ENCODE peak calls at places on chromosomes 12 and 14, in five cellular contexts. One of them, this sample, is unnamed.

GRCh38 chr12:94172973-94173372 is 24.6 kb downstream of the PLXNC1 start:
- DNase-seq in NCI-H2081: no peak
- DNase-seq in bronchial epithelial cell: peak
- DNase-seq in D341Med: no peak
- DNase-seq in GM04504: peak
- DNase-seq in this sample: no peak

GRCh38 chr12:75725505-75726120 is 214.2 kb upstream of the KRR1 start:
- DNase-seq in bronchial epithelial cell: peak
- DNase-seq in GM04504: peak
- DNase-seq in D341Med: no peak
- DNase-seq in NCI-H2081: peak
- DNase-seq in this sample: no peak

GRCh38 chr14:99576304-99576703 is 27.7 kb downstream of the CCDC85C start:
- DNase-seq in D341Med: no peak
- DNase-seq in NCI-H2081: no peak
- DNase-seq in GM04504: no peak
- DNase-seq in bronchial epithelial cell: no peak
- DNase-seq in this sample: no peak

GRCh38 chr12:67578976-67579661 is 69.4 kb upstream of the DYRK2 start:
- DNase-seq in GM04504: no peak
- DNase-seq in D341Med: no peak
- DNase-seq in NCI-H2081: no peak
- DNase-seq in bronchial epithelial cell: no peak
- DNase-seq in this sample: no peak

GRCh38 chr12:87995581-87996178 is 33.5 kb downstream of the C12orf50 start:
- DNase-seq in bronchial epithelial cell: peak
- DNase-seq in NCI-H2081: peak
- DNase-seq in D341Med: peak
- DNase-seq in GM04504: peak
- DNase-seq in this sample: peak

GRCh38 chr12:130525384-130526172 is 187.9 kb downstream of the PIWIL1 start:
- DNase-seq in D341Med: no peak
- DNase-seq in GM04504: no peak
- DNase-seq in NCI-H2081: no peak
- DNase-seq in bronchial epithelial cell: no peak
- DNase-seq in this sample: no peak

GRCh38 chr14:76273346-76273745 is 102.6 kb upstream of the ESRRB start:
- DNase-seq in NCI-H2081: no peak
- DNase-seq in GM04504: no peak
- DNase-seq in bronchial epithelial cell: no peak
- DNase-seq in D341Med: no peak
- DNase-seq in this sample: no peak

GRCh38 chr12:1527789-1528188 is 66.6 kb downstream of the FBXL14 start:
- DNase-seq in NCI-H2081: no peak
- DNase-seq in bronchial epithelial cell: peak
- DNase-seq in D341Med: no peak
- DNase-seq in GM04504: peak
- DNase-seq in this sample: no peak

GRCh38 chr12:79624378-79624777 is 66.4 kb downstream of the PAWR start:
- DNase-seq in NCI-H2081: no peak
- DNase-seq in D341Med: no peak
- DNase-seq in bronchial epithelial cell: no peak
- DNase-seq in GM04504: no peak
- DNase-seq in this sample: no peak

GRCh38 chr14:76936483-76936882 is 92.0 kb downstream of the IRF2BPL start:
- DNase-seq in D341Med: no peak
- DNase-seq in GM04504: no peak
- DNase-seq in NCI-H2081: no peak
- DNase-seq in bronchial epithelial cell: no peak
- DNase-seq in this sample: no peak

GRCh38 chr14:70635971-70636595 is 5.6 kb upstream of the TTC9 start:
- DNase-seq in NCI-H2081: no peak
- DNase-seq in GM04504: no peak
- DNase-seq in D341Med: no peak
- DNase-seq in bronchial epithelial cell: peak
- DNase-seq in this sample: no peak

GRCh38 chr12:125351788-125352187 is 286.6 kb downstream of the AACS start:
- DNase-seq in bronchial epithelial cell: no peak
- DNase-seq in NCI-H2081: no peak
- DNase-seq in GM04504: no peak
- DNase-seq in D341Med: no peak
- DNase-seq in this sample: no peak

GRCh38 chr14:94109915-94110250 is 653 bp upstream of the IFI27 start:
- DNase-seq in bronchial epithelial cell: no peak
- DNase-seq in D341Med: no peak
- DNase-seq in GM04504: no peak
- DNase-seq in NCI-H2081: no peak
- DNase-seq in this sample: no peak

GRCh38 chr12:72276212-72276865 is 4.2 kb downstream of the TRHDE start:
- DNase-seq in NCI-H2081: no peak
- DNase-seq in GM04504: no peak
- DNase-seq in D341Med: no peak
- DNase-seq in bronchial epithelial cell: no peak
- DNase-seq in this sample: no peak

GRCh38 chr14:33611405-33612183 is 339.3 kb downstream of the EGLN3 start:
- DNase-seq in NCI-H2081: no peak
- DNase-seq in D341Med: no peak
- DNase-seq in bronchial epithelial cell: peak
- DNase-seq in GM04504: no peak
- DNase-seq in this sample: no peak

GRCh38 chr14:54784657-54785056 is 118.0 kb downstream of the GCH1 start:
- DNase-seq in D341Med: no peak
- DNase-seq in bronchial epithelial cell: no peak
- DNase-seq in NCI-H2081: no peak
- DNase-seq in GM04504: no peak
- DNase-seq in this sample: no peak

GRCh38 chr12:131736807-131737484 is 26.1 kb downstream of the SFSWAP start:
- DNase-seq in GM04504: no peak
- DNase-seq in D341Med: no peak
- DNase-seq in NCI-H2081: no peak
- DNase-seq in bronchial epithelial cell: peak
- DNase-seq in this sample: no peak

GRCh38 chr12:127780881-127781280 is 486.1 kb upstream of the TMEM132C start:
- DNase-seq in GM04504: no peak
- DNase-seq in bronchial epithelial cell: no peak
- DNase-seq in NCI-H2081: no peak
- DNase-seq in D341Med: no peak
- DNase-seq in this sample: no peak

GRCh38 chr12:107536613-107537012 is 149.0 kb upstream of the PWP1 start:
- DNase-seq in NCI-H2081: peak
- DNase-seq in bronchial epithelial cell: no peak
- DNase-seq in D341Med: no peak
- DNase-seq in GM04504: no peak
- DNase-seq in this sample: peak

GRCh38 chr12:1811281-1811947 is 9.0 kb upstream of the LRTM2 start:
- DNase-seq in bronchial epithelial cell: no peak
- DNase-seq in GM04504: no peak
- DNase-seq in D341Med: no peak
- DNase-seq in NCI-H2081: no peak
- DNase-seq in this sample: no peak

GRCh38 chr14:67267929-67268328 is 26.7 kb downstream of the PALS1 start:
- DNase-seq in NCI-H2081: no peak
- DNase-seq in bronchial epithelial cell: no peak
- DNase-seq in GM04504: no peak
- DNase-seq in D341Med: no peak
- DNase-seq in this sample: no peak

GRCh38 chr12:92928962-92929915 is at the start of gene EEA1:
- DNase-seq in GM04504: peak
- DNase-seq in D341Med: peak
- DNase-seq in NCI-H2081: peak
- DNase-seq in bronchial epithelial cell: peak
- DNase-seq in this sample: peak

GRCh38 chr12:92538970-92539749 is 163.6 kb upstream of the PLEKHG7 start:
- DNase-seq in bronchial epithelial cell: peak
- DNase-seq in D341Med: no peak
- DNase-seq in NCI-H2081: no peak
- DNase-seq in GM04504: no peak
- DNase-seq in this sample: no peak

GRCh38 chr14:36505193-36505815 is 14.7 kb downstream of the NKX2-1 start:
- DNase-seq in D341Med: peak
- DNase-seq in NCI-H2081: no peak
- DNase-seq in GM04504: no peak
- DNase-seq in bronchial epithelial cell: no peak
- DNase-seq in this sample: no peak

GRCh38 chr12:53999596-54000104 is 311 bp upstream of the HOXC9 start:
- DNase-seq in bronchial epithelial cell: no peak
- DNase-seq in GM04504: no peak
- DNase-seq in D341Med: peak
- DNase-seq in NCI-H2081: peak
- DNase-seq in this sample: peak

GRCh38 chr14:22471545-22472121 is 117.4 kb downstream of the DAD1 start:
- DNase-seq in NCI-H2081: no peak
- DNase-seq in D341Med: peak
- DNase-seq in bronchial epithelial cell: peak
- DNase-seq in GM04504: no peak
- DNase-seq in this sample: no peak

GRCh38 chr14:30588873-30589272 is 29.9 kb downstream of the G2E3 start:
- DNase-seq in D341Med: no peak
- DNase-seq in GM04504: no peak
- DNase-seq in bronchial epithelial cell: no peak
- DNase-seq in NCI-H2081: no peak
- DNase-seq in this sample: no peak

This sample was measured in NCI-H2029 treated with DMSO at 0.1 percent for 48 hours.